ENCODE peak calls at places on chromosomes 3 and 15, in ten cellular contexts. X, V, T, F, W, J, H, S, N and Z are unnamed samples.

GRCh38 chr3:94336076-94336741 is 273.3 kb downstream of the NSUN3 start:
- DNase-seq in H (no peak), T (no peak), S (peak; percentile 1), W (no peak), X (peak; percentile 22), J (peak; percentile 65), F (no peak), V (peak; percentile 76), N (peak; percentile 51), Z (peak; percentile 15)

GRCh38 chr15:99059010-99059981 is 45.6 kb upstream of the SYNM start:
- DNase-seq in F (peak; percentile 26), V (peak; percentile 84), J (peak; percentile 90), T (peak; percentile 16), W (peak; percentile 55), X (peak; percentile 97), S (peak; percentile 78), N (peak; percentile 37), H (peak; percentile 70), Z (no peak)

GRCh38 chr3:134709563-134710312 is 58.9 kb upstream of the KY start:
- DNase-seq in S (no peak), J (no peak), X (no peak), H (no peak), N (no peak), V (no peak), F (no peak), W (no peak), T (no peak), Z (no peak)

GRCh38 chr3:182810574-182811268 is 17.4 kb downstream of the ATP11B start:
- DNase-seq in F (no peak), T (no peak), V (peak; percentile 25), S (no peak), N (no peak), X (no peak), H (no peak), W (no peak), J (peak; percentile 41), Z (no peak)

GRCh38 chr3:108403921-108404320 is 106.5 kb downstream of the MYH15 start:
- DNase-seq in V (no peak), F (no peak), S (no peak), H (no peak), J (peak; percentile 1), X (no peak), N (no peak), W (no peak), T (no peak), Z (no peak)

GRCh38 chr3:12040902-12041301 is 36.7 kb downstream of the SYN2 start:
- DNase-seq in V (no peak), N (no peak), T (no peak), F (no peak), S (no peak), J (no peak), W (no peak), H (no peak), X (no peak), Z (no peak)

GRCh38 chr3:39165518-39165917 is 12.1 kb upstream of the CSRNP1 start:
- DNase-seq in J (peak; percentile 57), W (no peak), T (no peak), S (no peak), N (no peak), V (no peak), X (no peak), H (no peak), F (no peak), Z (no peak)

GRCh38 chr3:9163289-9163688 is 86.2 kb downstream of the SRGAP3 start:
- DNase-seq in T (no peak), S (no peak), F (no peak), X (no peak), J (no peak), N (no peak), V (no peak), H (no peak), W (no peak), Z (no peak)

GRCh38 chr3:143120716-143121239 is 1.2 kb downstream of the CHST2 start:
- DNase-seq in N (no peak), V (peak; percentile 33), F (peak; percentile 1), J (peak; percentile 61), W (peak; percentile 52), T (peak; percentile 15), S (no peak), X (peak; percentile 63), H (peak; percentile 55), Z (no peak)

GRCh38 chr3:112604536-112604935 is 36.4 kb downstream of the CCDC80 start:
- DNase-seq in F (no peak), X (peak; percentile 47), J (peak; percentile 48), H (no peak), W (no peak), N (peak; percentile 97), S (peak; percentile 57), T (no peak), V (peak; percentile 97), Z (peak; percentile 77)

GRCh38 chr15:38696120-38696727 is 131.6 kb upstream of the RASGRP1 start:
- DNase-seq in S (no peak), F (peak; percentile 42), V (peak; percentile 58), X (peak; percentile 82), N (no peak), W (peak; percentile 67), T (peak; percentile 39), J (peak; percentile 49), H (peak; percentile 79), Z (no peak)

GRCh38 chr3:81352867-81353266 is 408.6 kb downstream of the GBE1 start:
- DNase-seq in W (no peak), T (no peak), X (peak; percentile 7), N (no peak), H (no peak), J (no peak), S (no peak), V (peak; percentile 2), F (no peak), Z (no peak)

GRCh38 chr15:99671926-99672701 is 61.1 kb downstream of the LYSMD4 start:
- DNase-seq in J (no peak), N (no peak), W (no peak), V (no peak), H (no peak), T (no peak), S (no peak), F (no peak), X (no peak), Z (no peak)